ENCODE peak calls at places on chromosomes 6 and 20, in ten cellular contexts. J is breast epithelium, R is sigmoid colon, C is HCT116, G is stomach, B is ovary, O is Peyer's patch, A is spleen, F is uterus, K is A549. W is an unnamed sample.

GRCh38 chr6:147559016-147559415 is 50.5 kb downstream of the SAMD5 start:
- DNase-seq in J (no peak), R (no peak), C (no peak), G (peak), B (no peak), O (peak), A (no peak), F (no peak), K (no peak), W (no peak)

GRCh38 chr6:39929733-39930461 is 4.4 kb downstream of the MOCS1 start:
- DNase-seq in J (no peak), R (no peak), C (no peak), G (no peak), B (no peak), O (no peak), A (peak), F (no peak), K (no peak), W (no peak)

GRCh38 chr20:62464080-62464770 is 11.6 kb downstream of the GATA5 start:
- DNase-seq in J (no peak), R (no peak), C (no peak), G (no peak), B (no peak), O (no peak), A (no peak), F (no peak), K (no peak), W (peak)

GRCh38 chr6:100084301-100085161 is 90.5 kb upstream of the MCHR2 start:
- DNase-seq in J (no peak), R (no peak), C (no peak), G (no peak), B (no peak), O (no peak), A (no peak), F (no peak), K (no peak), W (no peak)

GRCh38 chr6:168053957-168054471 is 25.0 kb downstream of the FRMD1 start:
- DNase-seq in J (no peak), R (no peak), C (no peak), G (no peak), B (peak), O (no peak), A (peak), F (no peak), K (no peak), W (peak)

GRCh38 chr6:117138920-117139319 is 126.4 kb upstream of the VGLL2 start:
- DNase-seq in J (no peak), R (no peak), C (no peak), G (no peak), B (no peak), O (no peak), A (no peak), F (no peak), K (no peak), W (no peak)

GRCh38 chr6:131062245-131063027 is 609 bp downstream of the EPB41L2 start:
- DNase-seq in J (no peak), R (peak), C (no peak), G (peak), B (peak), O (peak), A (no peak), F (peak), K (no peak), W (no peak)

GRCh38 chr6:138815797-138816528 is 20.1 kb downstream of the ECT2L start:
- DNase-seq in J (no peak), R (no peak), C (peak), G (no peak), B (no peak), O (no peak), A (no peak), F (no peak), K (peak), W (no peak)

GRCh38 chr20:57335392-57335791 is 5.8 kb downstream of the SPO11 start:
- DNase-seq in J (no peak), R (no peak), C (no peak), G (no peak), B (no peak), O (no peak), A (no peak), F (no peak), K (no peak), W (no peak)

GRCh38 chr6:169954977-169955376 is 203.6 kb downstream of the ERMARD start:
- DNase-seq in J (no peak), R (no peak), C (no peak), G (no peak), B (no peak), O (no peak), A (no peak), F (no peak), K (no peak), W (no peak)

GRCh38 chr6:70166088-70166958 is 136.6 kb downstream of the COL9A1 start:
- DNase-seq in J (no peak), R (no peak), C (peak), G (peak), B (no peak), O (peak), A (peak), F (no peak), K (peak), W (peak)

GRCh38 chr20:39897781-39898466 is 791.1 kb downstream of the MAFB start:
- DNase-seq in J (no peak), R (no peak), C (no peak), G (no peak), B (no peak), O (no peak), A (no peak), F (no peak), K (no peak), W (no peak)

GRCh38 chr20:21522479-21523397 is 8.9 kb upstream of the NKX2-2 start:
- DNase-seq in J (no peak), R (no peak), C (no peak), G (no peak), B (no peak), O (peak), A (no peak), F (no peak), K (no peak), W (no peak)

GRCh38 chr20:38191654-38192053 is 26.6 kb upstream of the TGM2 start:
- DNase-seq in J (no peak), R (peak), C (no peak), G (no peak), B (no peak), O (no peak), A (no peak), F (no peak), K (no peak), W (no peak)

GRCh38 chr6:33172307-33173227 is 19.7 kb downstream of the COL11A2 start:
- DNase-seq in J (peak), R (no peak), C (peak), G (no peak), B (no peak), O (peak), A (peak), F (no peak), K (peak), W (no peak)

GRCh38 chr20:9079038-9079731 is 10.3 kb downstream of the PLCB4 start:
- DNase-seq in J (no peak), R (no peak), C (no peak), G (no peak), B (no peak), O (no peak), A (no peak), F (no peak), K (no peak), W (no peak)

GRCh38 chr6:87944541-87944954 is 103.1 kb upstream of the SPACA1 start:
- DNase-seq in J (peak), R (no peak), C (no peak), G (peak), B (no peak), O (no peak), A (no peak), F (peak), K (peak), W (peak)

GRCh38 chr20:57688864-57689263 is 21.0 kb downstream of the PMEPA1 start:
- DNase-seq in J (no peak), R (no peak), C (no peak), G (no peak), B (peak), O (no peak), A (no peak), F (no peak), K (no peak), W (no peak)

GRCh38 chr20:58850693-58851174 is at the start of gene GNAS-AS1:
- DNase-seq in J (peak), R (peak), C (no peak), G (peak), B (peak), O (peak), A (peak), F (peak), K (no peak), W (peak)

GRCh38 chr6:36301085-36301658 is 31.3 kb downstream of the PNPLA1 start:
- DNase-seq in J (no peak), R (no peak), C (no peak), G (no peak), B (no peak), O (no peak), A (no peak), F (no peak), K (no peak), W (no peak)

GRCh38 chr20:45974896-45975565 is 3.0 kb upstream of the ZNF335 start:
- DNase-seq in J (no peak), R (peak), C (no peak), G (no peak), B (no peak), O (peak), A (peak), F (no peak), K (no peak), W (no peak)

GRCh38 chr20:51767018-51767866 is 948 bp downstream of the ATP9A start:
- DNase-seq in J (peak), R (peak), C (peak), G (peak), B (peak), O (peak), A (peak), F (peak), K (peak), W (peak)

GRCh38 chr6:167093922-167094432 is 28.9 kb upstream of the CCR6 start:
- DNase-seq in J (no peak), R (no peak), C (no peak), G (no peak), B (no peak), O (peak), A (peak), F (no peak), K (no peak), W (no peak)

GRCh38 chr6:16168858-16169257 is 40.0 kb downstream of the MYLIP start:
- DNase-seq in J (no peak), R (no peak), C (peak), G (no peak), B (no peak), O (no peak), A (no peak), F (no peak), K (no peak), W (no peak)

GRCh38 chr20:23585808-23586734 is 17.8 kb upstream of the CST9L start:
- DNase-seq in J (peak), R (no peak), C (no peak), G (no peak), B (no peak), O (no peak), A (no peak), F (no peak), K (no peak), W (peak)

GRCh38 chr6:147624946-147625515 is 116.5 kb downstream of the SAMD5 start:
- DNase-seq in J (no peak), R (no peak), C (no peak), G (no peak), B (no peak), O (no peak), A (no peak), F (no peak), K (no peak), W (no peak)

GRCh38 chr6:127069659-127070279 is 48.7 kb upstream of the RSPO3 start:
- DNase-seq in J (no peak), R (no peak), C (peak), G (no peak), B (no peak), O (no peak), A (no peak), F (no peak), K (peak), W (no peak)

GRCh38 chr6:27873101-27874030 is 38.8 kb downstream of the OR2B2 start:
- DNase-seq in J (peak), R (no peak), C (no peak), G (peak), B (no peak), O (peak), A (peak), F (no peak), K (no peak), W (peak)

DNA sequence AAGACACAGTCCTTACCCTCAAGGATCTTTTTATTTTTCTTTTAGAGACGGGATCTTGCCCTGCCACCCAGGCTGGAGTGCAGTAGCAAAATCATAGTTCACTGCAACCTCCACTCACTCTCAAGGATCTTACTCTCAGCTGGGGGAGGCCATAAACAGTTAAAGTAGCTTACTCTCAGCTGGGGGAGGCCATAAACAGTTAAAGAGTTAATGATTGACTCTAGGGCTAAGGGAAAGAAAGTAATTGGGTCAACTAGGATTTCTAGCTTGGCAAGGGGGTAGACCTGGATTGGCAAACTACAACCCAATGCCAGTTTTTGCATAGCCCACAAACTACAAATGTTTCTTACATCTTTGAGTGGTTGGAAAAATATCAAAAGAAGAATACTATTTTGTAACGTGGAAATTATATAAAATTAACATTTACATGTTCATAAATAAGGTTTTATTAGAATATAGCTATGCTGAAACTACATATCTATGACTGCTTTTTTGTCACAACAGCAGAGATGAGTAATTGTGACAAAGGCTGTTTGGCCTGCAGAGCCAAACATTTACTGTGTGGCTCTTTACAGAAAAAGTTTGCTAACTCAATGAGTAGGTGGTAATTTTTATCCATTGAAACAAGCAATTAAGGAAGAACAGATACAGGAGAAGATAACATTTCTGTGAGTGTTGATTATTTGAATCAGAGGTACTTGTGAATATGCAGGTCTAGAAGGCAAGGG is 46.4 kb downstream of the PTPRA start:
- DNase-seq in J (no peak), R (no peak), C (no peak), G (no peak), B (no peak), O (no peak), A (no peak), F (no peak), K (no peak), W (no peak)
- H3K27ac ChIP-seq in J (no peak), R (no peak), C (no peak), G (no peak), B (no peak), O (no peak), A (no peak), F (no peak), K (no peak), W (no peak)

GRCh38 chr20:31547017-31547675 is 32.9 kb downstream of the HM13 start:
- DNase-seq in J (peak), R (peak), C (peak), G (peak), B (peak), O (peak), A (peak), F (peak), K (no peak), W (peak)
- TF ChIP-seq POLR2A in J (peak), R (peak), C (peak), G (no peak), B (peak), O (peak), A (no peak), F (peak), K (no peak), W (peak)

DNA sequence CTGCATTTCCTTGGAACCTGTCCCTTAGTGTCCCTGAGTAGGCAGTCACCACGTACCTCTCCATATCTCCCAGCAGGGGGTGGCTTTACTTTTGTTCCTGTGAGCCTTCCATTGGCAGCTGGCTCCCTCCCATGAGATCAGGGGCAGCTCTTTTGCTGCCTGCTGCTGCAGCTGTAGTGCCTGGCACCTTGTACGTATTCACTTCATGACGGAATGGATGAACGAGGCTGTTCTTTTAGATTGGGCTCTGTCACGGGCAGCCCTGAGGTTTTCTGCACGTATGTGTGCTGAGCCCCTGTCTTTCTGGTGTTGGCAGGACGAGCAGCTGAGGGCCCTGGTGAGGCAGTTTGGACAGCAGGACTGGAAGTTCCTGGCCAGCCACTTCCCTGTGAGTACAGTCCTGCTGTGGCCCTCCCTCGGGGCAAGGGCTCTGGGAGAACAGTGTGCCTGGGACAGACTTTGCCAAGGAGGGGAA is 14.6 kb downstream of the MYBL2 start:
- DNase-seq in J (no peak), R (no peak), C (no peak), G (no peak), B (no peak), O (no peak), A (peak), F (no peak), K (no peak), W (no peak)
- H3K27ac ChIP-seq in J (no peak), R (no peak), C (no peak), G (no peak), B (no peak), O (peak), A (peak), F (no peak), K (no peak), W (peak)

DNA sequence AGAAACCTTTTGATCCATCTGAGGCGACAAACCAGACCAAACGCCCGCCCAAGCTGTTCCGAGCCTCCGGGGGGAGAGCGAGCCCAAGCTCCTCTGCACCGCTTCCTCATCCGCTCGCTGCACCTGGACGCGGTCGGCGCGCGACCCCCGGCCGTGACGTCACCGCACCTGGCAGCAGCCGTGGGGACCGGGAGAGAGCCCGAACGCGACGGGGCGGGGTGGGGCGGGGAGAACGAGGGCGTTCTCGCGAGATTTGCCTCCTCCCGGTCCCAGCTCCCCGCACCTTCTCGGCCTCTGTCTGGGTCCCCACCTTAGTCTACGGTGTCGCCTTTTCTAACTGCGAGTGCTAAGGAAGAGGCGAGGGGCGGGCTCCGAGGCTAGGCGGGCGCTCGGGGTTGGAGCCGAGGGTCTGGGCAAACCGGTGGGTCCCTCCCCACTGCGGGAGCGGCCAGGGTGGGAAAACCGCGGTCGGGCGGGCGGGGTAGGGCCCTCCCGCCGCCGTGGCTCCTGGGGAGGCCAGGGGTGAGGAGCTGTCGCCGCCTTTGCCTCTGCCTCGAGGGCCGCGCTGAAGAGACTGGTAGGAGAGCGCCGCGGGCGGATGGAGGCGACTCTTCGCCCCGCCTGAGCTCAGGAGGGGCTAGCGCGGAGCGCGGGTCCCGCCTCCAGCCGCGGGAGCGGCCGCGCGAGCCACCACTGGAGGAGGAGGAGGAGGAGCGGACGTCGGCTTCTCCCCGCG is at the start of gene CD2AP:
- DNase-seq in J (peak), R (peak), C (peak), G (peak), B (peak), O (peak), A (peak), F (peak), K (peak), W (peak)
- TF ChIP-seq POLR2A in J (peak), R (peak), C (peak), G (no peak), B (no peak), O (peak), A (no peak), F (peak), K (peak), W (peak)

GRCh38 chr6:119493980-119494379 is 144.4 kb upstream of the MAN1A1 start:
- DNase-seq in J (peak), R (no peak), C (no peak), G (no peak), B (no peak), O (no peak), A (no peak), F (no peak), K (no peak), W (no peak)
- H3K27ac ChIP-seq in J (peak), R (no peak), C (no peak), G (no peak), B (no peak), O (no peak), A (peak), F (no peak), K (no peak), W (no peak)

DNA sequence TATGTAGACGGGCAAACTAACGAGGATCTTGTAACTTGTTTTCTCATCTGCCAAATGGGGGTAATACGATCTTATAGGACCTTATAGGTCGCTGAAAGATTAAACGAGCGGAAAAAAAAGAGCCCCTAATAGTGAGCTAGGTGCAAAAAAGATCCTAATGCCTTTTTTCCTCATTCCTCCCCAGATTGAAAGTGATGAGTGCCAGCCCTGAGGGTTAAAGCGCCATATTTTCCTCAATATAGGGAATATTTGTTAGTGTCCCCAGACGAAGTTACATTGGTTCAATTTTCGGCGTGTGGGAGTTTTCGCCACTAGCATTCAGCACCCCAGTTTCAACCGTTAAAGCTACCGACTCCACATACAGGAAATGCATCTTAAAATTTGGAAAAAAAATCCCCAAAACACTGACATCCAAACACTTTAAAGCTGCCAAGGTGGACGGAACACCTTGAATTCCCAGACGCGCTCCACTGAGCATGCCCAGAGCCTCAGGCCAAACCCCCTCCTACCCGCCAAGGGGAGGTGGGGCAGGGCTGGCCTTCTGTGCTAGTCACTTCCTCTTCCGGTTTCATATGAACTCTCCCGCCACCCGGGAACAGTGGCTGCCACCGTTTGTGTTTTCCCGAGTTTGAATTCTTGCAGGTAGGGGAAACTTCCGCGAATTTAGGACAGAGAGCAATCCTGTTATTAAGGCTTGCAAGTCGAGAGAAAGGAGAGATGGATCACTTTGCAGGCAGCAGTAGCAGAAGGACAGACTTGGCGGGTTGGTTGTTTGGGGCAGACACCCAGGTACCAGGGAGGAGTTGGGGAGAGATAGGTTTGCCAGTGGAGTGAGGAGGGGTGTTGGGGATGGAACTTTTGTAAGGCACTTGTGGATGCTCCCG is at the start of gene PRIM2:
- DNase-seq in J (peak), R (peak), C (peak), G (peak), B (peak), O (peak), A (peak), F (peak), K (peak), W (peak)
- TF ChIP-seq POLR2A in J (no peak), R (no peak), C (no peak), G (no peak), B (no peak), O (peak), A (no peak), F (peak), K (peak), W (peak)

DNA sequence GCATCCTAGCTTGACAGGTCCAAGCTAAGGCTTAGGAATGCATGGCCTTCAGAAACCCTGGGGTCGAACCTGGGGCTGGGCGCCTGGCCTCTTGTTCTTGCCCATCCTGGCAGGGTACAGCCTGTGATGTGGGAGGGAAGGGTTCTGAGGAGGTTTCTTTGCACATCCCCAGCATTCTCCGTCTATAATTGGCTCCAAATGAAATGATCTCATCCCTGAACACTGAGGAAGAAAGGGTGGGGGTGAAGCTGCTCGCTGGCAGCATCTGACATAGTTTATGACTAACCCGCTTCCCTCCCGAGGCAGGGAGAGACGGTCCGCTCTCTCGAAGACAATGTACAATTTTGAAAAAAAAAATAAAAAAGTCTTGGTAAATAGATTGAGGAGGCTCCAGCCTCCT is 67.1 kb upstream of the ZNFX1 start:
- DNase-seq in J (no peak), R (peak), C (no peak), G (no peak), B (no peak), O (no peak), A (no peak), F (peak), K (peak), W (no peak)
- H3K27ac ChIP-seq in J (peak), R (peak), C (no peak), G (peak), B (no peak), O (no peak), A (no peak), F (peak), K (peak), W (no peak)

W was measured in upper lobe of left lung.